ENCODE peak calls at places on chromosomes 7 and 10, in eight cellular contexts. X, D, L, F, T, J, Q and E are unnamed samples. For H3K4me1, the result is how much of the 10 kb centered on the place peaks cover.

GRCh38 chr10:130429809-130430208 is 293.6 kb downstream of the GLRX3 start:
- DNase-seq in Q (no peak), X (no peak), J (no peak), F (no peak), D (no peak), T (no peak), L (no peak), E (no peak)

GRCh38 chr7:84187813-84188212 is 6.8 kb downstream of the SEMA3A start:
- DNase-seq in X (no peak), Q (no peak), J (no peak), L (no peak), T (peak), F (no peak), D (no peak), E (no peak)

GRCh38 chr10:53786236-53786635 is 1013.7 kb upstream of the MBL2 start:
- DNase-seq in F (no peak), J (no peak), D (no peak), T (no peak), Q (no peak), L (no peak), X (no peak), E (no peak)

GRCh38 chr7:68417659-68418058 is 1180.6 kb upstream of the AUTS2 start:
- DNase-seq in L (no peak), D (no peak), T (no peak), F (no peak), Q (no peak), J (no peak), X (no peak), E (no peak)

GRCh38 chr10:1413256-1413655 is 324.1 kb downstream of the ADARB2 start:
- DNase-seq in F (no peak), J (no peak), T (no peak), L (no peak), D (no peak), Q (no peak), X (no peak), E (no peak)

GRCh38 chr7:80499350-80499955 is 12.4 kb downstream of the GNAT3 start:
- DNase-seq in X (peak), Q (no peak), J (peak), F (peak), L (no peak), T (peak), D (peak), E (peak)

GRCh38 chr10:46094931-46095755 is 49.1 kb upstream of the MSMB start:
- DNase-seq in J (no peak), X (no peak), F (no peak), T (no peak), Q (no peak), L (no peak), D (no peak), E (no peak)

GRCh38 chr10:4656576-4657194 is 169.3 kb upstream of the AKR1E2 start:
- DNase-seq in T (peak), D (peak), Q (peak), X (no peak), L (peak), J (peak), F (no peak), E (no peak)

GRCh38 chr10:124338276-124338915 is 80.3 kb downstream of the OAT start:
- DNase-seq in X (no peak), T (no peak), L (no peak), F (no peak), J (peak), Q (no peak), D (no peak), E (no peak)

GRCh38 chr7:32102432-32102851 is 32.2 kb upstream of the PDE1C start:
- DNase-seq in D (no peak), J (no peak), T (no peak), F (no peak), X (no peak), Q (no peak), L (no peak), E (no peak)

GRCh38 chr10:50470345-50470744 is 153.4 kb downstream of the SGMS1 start:
- DNase-seq in D (no peak), Q (peak), T (no peak), X (no peak), F (no peak), L (no peak), J (no peak), E (no peak)

GRCh38 chr7:150788474-150789269 is 11.5 kb downstream of the TMEM176B start:
- DNase-seq in Q (peak), J (peak), F (no peak), D (peak), T (peak), L (no peak), X (no peak), E (no peak)

GRCh38 chr7:151311294-151311864 is 30.2 kb upstream of the NUB1 start:
- DNase-seq in Q (peak), L (no peak), T (no peak), F (no peak), J (no peak), X (no peak), D (no peak), E (no peak)

GRCh38 chr10:93965911-93966310 is 27.8 kb upstream of the PLCE1 start:
- DNase-seq in Q (no peak), X (no peak), L (no peak), F (no peak), J (no peak), D (no peak), T (no peak), E (no peak)

GRCh38 chr10:76119515-76119914 is 688.1 kb downstream of the LRMDA start:
- DNase-seq in L (no peak), J (no peak), D (no peak), F (no peak), Q (no peak), X (no peak), T (peak), E (no peak)

GRCh38 chr10:33459597-33459996 is 125.1 kb upstream of the NRP1 start:
- DNase-seq in X (no peak), F (no peak), T (no peak), Q (no peak), D (no peak), J (no peak), L (no peak), E (no peak)

GRCh38 chr10:129945941-129946760 is 17.9 kb downstream of the EBF3 start:
- DNase-seq in T (peak), D (peak), F (no peak), Q (no peak), L (no peak), X (no peak), J (peak), E (peak)

GRCh38 chr7:41219276-41219675 is 483.6 kb downstream of the INHBA start:
- DNase-seq in F (no peak), Q (no peak), J (no peak), L (no peak), X (no peak), D (no peak), T (peak), E (no peak)

GRCh38 chr10:74097776-74098175 is 52.9 kb downstream of the AP3M1 start:
- DNase-seq in L (no peak), F (no peak), X (no peak), D (no peak), J (no peak), Q (no peak), T (no peak), E (no peak)

GRCh38 chr10:3324572-3324971 is 152.0 kb upstream of the PITRM1 start:
- DNase-seq in Q (no peak), T (no peak), F (no peak), J (no peak), X (no peak), D (no peak), L (no peak), E (no peak)

GRCh38 chr10:65900271-65900670 is 1025.6 kb upstream of the LRRTM3 start:
- DNase-seq in L (no peak), T (no peak), D (no peak), J (no peak), F (no peak), Q (no peak), X (no peak), E (no peak)

GRCh38 chr10:16999665-17000451 is 129.8 kb downstream of the CUBN start:
- DNase-seq in Q (no peak), X (no peak), F (no peak), J (no peak), T (peak), D (no peak), L (no peak), E (no peak)

GRCh38 chr7:20798081-20798693 is 11.5 kb upstream of the SP8 start:
- DNase-seq in L (peak), J (peak), F (peak), D (no peak), Q (peak), X (no peak), T (no peak), E (no peak)

GRCh38 chr10:89119651-89120050 is 87.5 kb downstream of the CH25H start:
- DNase-seq in L (no peak), Q (no peak), X (no peak), D (no peak), F (no peak), J (no peak), T (no peak), E (no peak)

GRCh38 chr7:18706648-18707047 is 211.1 kb downstream of the HDAC9 start:
- DNase-seq in D (no peak), T (no peak), L (no peak), J (no peak), Q (no peak), F (no peak), X (no peak), E (no peak)

GRCh38 chr10:79065853-79066252 is 2.9 kb upstream of the ZMIZ1 start:
- DNase-seq in J (no peak), F (peak), D (peak), L (no peak), T (no peak), X (peak), Q (no peak), E (no peak)

GRCh38 chr10:32340596-32341180 is 6.3 kb downstream of the EPC1 start:
- DNase-seq in J (no peak), L (no peak), X (no peak), T (no peak), Q (no peak), D (no peak), F (no peak), E (no peak)

GRCh38 chr10:22314852-22315251 is 1.3 kb upstream of the COMMD3 start:
- DNase-seq in L (no peak), D (no peak), F (no peak), J (no peak), X (no peak), Q (no peak), T (peak), E (no peak)

GRCh38 chr7:96017877-96018276 is 245.5 kb downstream of the DYNC1I1 start:
- DNase-seq in L (no peak), Q (no peak), X (no peak), J (no peak), T (no peak), F (no peak), D (no peak), E (no peak)

GRCh38 chr7:116886550-116887156 is 24.3 kb downstream of the CAPZA2 start:
- DNase-seq in F (no peak), L (no peak), J (no peak), D (no peak), T (no peak), X (no peak), Q (no peak), E (no peak)

GRCh38 chr10:91974960-91975359 is 51.4 kb downstream of the BTAF1 start:
- DNase-seq in D (no peak), F (no peak), X (no peak), Q (no peak), T (peak), J (no peak), L (no peak), E (no peak)

GRCh38 chr7:149870701-149871483 is 2.9 kb upstream of the ATP6V0E2 start:
- DNase-seq in Q (peak), T (no peak), D (no peak), J (no peak), X (no peak), L (no peak), F (no peak), E (no peak)

GRCh38 chr7:39616138-39616537 is 7.2 kb upstream of the RALA start:
- DNase-seq in X (no peak), J (no peak), L (no peak), F (no peak), T (no peak), Q (no peak), D (no peak), E (no peak)

GRCh38 chr7:147406521-147407115 is 1183.9 kb upstream of the C7orf33 start:
- DNase-seq in D (no peak), L (no peak), F (no peak), X (no peak), T (peak), Q (no peak), J (no peak), E (no peak)

GRCh38 chr10:77405771-77406241 is 231.8 kb downstream of the KCNMA1 start:
- DNase-seq in T (peak), L (peak), Q (peak), J (peak), D (peak), F (peak), X (peak), E (no peak)

GRCh38 chr10:106929291-106929925 is 235.1 kb downstream of the SORCS1 start:
- DNase-seq in D (no peak), J (no peak), T (no peak), X (no peak), F (no peak), Q (no peak), L (no peak), E (no peak)

GRCh38 chr10:17669185-17669872 is 25.4 kb downstream of the STAM start:
- DNase-seq in F (no peak), J (no peak), L (no peak), D (no peak), T (no peak), X (no peak), Q (no peak), E (no peak)

GRCh38 chr10:80455461-80456345 is 1.6 kb downstream of the TSPAN14 start:
- DNase-seq in T (no peak), X (no peak), J (peak), L (no peak), Q (no peak), F (no peak), D (no peak), E (no peak)

GRCh38 chr10:70380350-70381135 is 1.9 kb downstream of the LRRC20 start:
- DNase-seq in Q (no peak), D (no peak), X (no peak), J (no peak), L (no peak), F (no peak), T (no peak), E (no peak)

GRCh38 chr10:133103311-133103910 is 15.7 kb downstream of the ADGRA1 start:
- DNase-seq in T (no peak), L (no peak), F (no peak), Q (no peak), J (no peak), D (no peak), X (no peak), E (no peak)
- H3K4me1 ChIP-seq in T (under half), L (under half), F (under half), Q (under half), J (under half), D (under half), X (under half), E (under half)

DNA sequence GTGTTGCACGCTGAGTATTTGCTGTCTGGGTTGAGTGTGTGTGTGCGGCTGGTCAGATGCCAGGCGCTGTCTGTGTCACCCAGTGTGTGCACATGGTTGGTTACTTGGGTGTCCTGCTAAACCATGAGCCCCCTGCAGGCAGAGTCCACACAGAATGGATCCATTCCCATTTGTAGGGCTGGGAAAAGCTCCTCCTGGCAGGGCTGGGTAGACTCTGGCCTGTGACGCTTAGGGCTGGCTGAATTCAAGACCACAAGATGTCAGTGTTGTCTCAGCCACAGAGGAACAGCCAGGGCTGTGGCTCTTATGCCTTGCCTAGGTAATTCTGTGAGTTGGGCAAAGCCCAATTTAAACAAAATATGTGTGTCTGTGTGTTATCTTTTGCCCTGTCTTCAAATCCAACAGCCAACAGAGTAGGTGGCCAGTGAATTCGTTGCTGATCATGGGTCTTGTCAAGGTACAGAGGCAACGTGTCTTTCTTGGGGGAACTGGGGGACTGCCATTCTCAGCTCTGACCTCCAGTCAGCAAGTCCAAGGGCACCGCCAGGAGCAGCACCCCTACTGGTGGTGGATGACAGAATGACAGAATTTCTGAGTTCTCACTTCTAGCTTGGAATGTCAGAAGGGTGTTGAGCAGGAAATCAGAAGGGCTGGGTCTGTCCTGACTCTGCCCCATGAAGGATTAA is 285.1 kb downstream of the CCSER2 start:
- DNase-seq in D (no peak), L (peak), J (no peak), Q (no peak), T (peak), F (no peak), X (no peak), E (no peak)
- H3K4me1 ChIP-seq in D (under half), L (under half), J (under half), Q (under half), T (under half), F (under half), X (under half), E (under half)

GRCh38 chr7:30175171-30175570 is 40.4 kb downstream of the MTURN start:
- DNase-seq in F (no peak), L (no peak), J (no peak), Q (no peak), D (no peak), X (no peak), T (peak), E (no peak)
- H3K4me1 ChIP-seq in F (under half), L (under half), J (under half), Q (under half), D (under half), X (under half), T (under half), E (half or more)

DNA sequence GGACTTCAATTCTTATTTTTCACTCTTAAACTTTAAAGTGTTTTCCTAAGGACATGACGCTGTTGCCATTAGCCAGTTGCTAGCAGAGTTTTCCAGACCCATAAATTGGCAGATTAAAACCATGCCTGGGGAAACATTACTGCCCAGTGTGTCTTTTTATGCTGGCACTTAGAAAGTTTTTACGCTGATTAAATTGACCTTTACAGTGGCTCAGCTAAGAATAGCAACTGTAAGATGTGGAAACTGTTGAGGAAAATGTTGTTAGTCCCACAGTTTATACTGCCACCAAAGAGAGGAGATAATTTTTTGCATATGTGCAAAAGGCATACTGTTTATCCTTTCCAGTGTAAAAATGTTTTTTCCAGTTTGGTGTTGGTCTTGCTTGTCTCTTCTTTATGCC is 45.5 kb downstream of the CYP17A1 start:
- DNase-seq in T (no peak), F (no peak), X (no peak), D (no peak), L (no peak), Q (no peak), J (no peak), E (no peak)
- H3K4me1 ChIP-seq in T (under half), F (under half), X (under half), D (half or more), L (under half), Q (under half), J (under half), E (half or more)

GRCh38 chr10:72334196-72334831 is 20.4 kb downstream of the DNAJB12 start:
- DNase-seq in T (peak), Q (no peak), X (no peak), J (peak), F (peak), L (peak), D (no peak), E (no peak)
- H3K4me1 ChIP-seq in T (under half), Q (under half), X (under half), J (half or more), F (under half), L (under half), D (under half), E (half or more)

GRCh38 chr10:49186613-49187012 is 1.6 kb downstream of the TMEM273 start:
- DNase-seq in D (no peak), F (no peak), Q (no peak), L (no peak), T (no peak), X (no peak), J (no peak), E (no peak)
- H3K4me1 ChIP-seq in D (under half), F (under half), Q (under half), L (under half), T (under half), X (under half), J (under half), E (under half)

DNA sequence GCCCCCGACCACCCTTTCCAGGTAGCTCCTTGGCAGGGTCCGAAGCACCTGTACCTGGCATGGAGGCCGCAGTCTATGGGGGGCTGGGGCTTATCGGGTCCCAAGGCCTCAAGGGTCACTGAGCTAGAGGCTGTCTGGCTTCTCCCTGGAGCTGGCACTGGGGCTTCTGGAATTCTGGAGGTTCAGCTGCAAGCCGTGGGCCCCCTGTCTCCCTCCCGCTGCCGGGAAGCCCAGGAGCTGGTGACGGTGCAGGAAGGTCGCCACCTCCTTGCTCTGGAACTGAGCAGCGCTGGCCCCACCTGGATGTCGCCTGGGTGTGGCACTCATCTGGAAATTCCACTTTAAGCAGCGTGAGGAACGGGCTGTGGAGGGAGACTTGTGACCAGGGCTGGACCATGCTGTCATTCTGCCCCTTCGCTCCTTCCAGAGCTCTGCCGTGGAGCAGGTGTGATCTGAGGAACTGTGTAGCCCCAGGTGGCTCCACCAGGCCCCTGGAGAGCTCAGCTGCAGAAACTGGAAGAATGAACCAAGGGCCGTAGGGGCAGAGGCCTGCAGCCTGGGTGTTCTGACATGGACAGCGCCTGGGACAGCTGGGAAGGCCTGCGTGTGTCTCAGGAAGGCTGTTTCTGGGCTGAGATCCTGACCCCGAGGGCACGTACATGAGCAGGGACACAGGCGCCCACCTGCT is 129.7 kb upstream of the PPP2R2D start:
- DNase-seq in T (no peak), J (no peak), D (peak), L (no peak), F (peak), X (no peak), Q (no peak), E (no peak)
- H3K4me1 ChIP-seq in T (under half), J (under half), D (under half), L (under half), F (under half), X (under half), Q (under half), E (under half)

DNA sequence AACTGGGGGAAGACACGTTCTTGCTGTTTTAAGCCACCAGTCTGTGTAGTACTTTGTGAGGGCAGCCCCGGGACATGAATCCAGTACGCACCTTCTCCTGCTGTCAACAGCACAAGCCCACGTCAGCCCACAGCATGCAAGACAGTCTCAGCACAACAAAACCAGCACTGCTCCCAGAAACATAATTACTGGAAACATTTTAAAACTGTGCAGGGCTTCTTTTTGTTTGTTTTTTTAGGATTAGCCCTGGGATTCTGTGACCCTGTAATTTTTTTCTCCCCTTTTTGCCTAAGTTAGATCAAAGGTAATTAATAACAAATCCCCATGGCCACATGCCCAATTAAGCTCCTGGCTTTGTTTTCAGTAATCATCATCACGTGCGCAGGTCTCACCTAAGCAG is 87.5 kb downstream of the VOPP1 start:
- DNase-seq in J (peak), T (no peak), X (no peak), L (no peak), D (no peak), F (no peak), Q (no peak), E (no peak)
- H3K4me1 ChIP-seq in J (under half), T (under half), X (under half), L (under half), D (under half), F (under half), Q (under half), E (under half)